ENCODE peak calls at places on chromosome 12, in four cellular contexts. H is A549, I is HepG2, W is K562. Y is an unnamed sample.

GRCh38 chr12:86948851-86949250 is 692.7 kb upstream of the MGAT4C start:
- DNase-seq in I (no peak), H (no peak), W (no peak), Y (no peak)

GRCh38 chr12:91178139-91178561 is 4.5 kb downstream of the DCN start:
- DNase-seq in H (peak), W (no peak), I (peak), Y (no peak)

GRCh38 chr12:120739821-120740613 is 14.4 kb downstream of the ACADS start:
- DNase-seq in W (no peak), H (no peak), I (no peak), Y (no peak)

GRCh38 chr12:117231750-117232149 is 41.5 kb upstream of the FBXO21 start:
- DNase-seq in H (peak), I (no peak), W (no peak), Y (peak)

GRCh38 chr12:75977952-75978671 is 53.5 kb downstream of the PHLDA1 start:
- DNase-seq in H (peak), W (peak), I (peak), Y (no peak)

GRCh38 chr12:5437122-5437521 is 5.2 kb downstream of the NTF3 start:
- DNase-seq in H (no peak), I (no peak), W (no peak), Y (no peak)

GRCh38 chr12:94262228-94263010 is 114.0 kb downstream of the PLXNC1 start:
- DNase-seq in W (peak), H (peak), I (no peak), Y (no peak)

GRCh38 chr12:131833896-131834641 is 5.9 kb downstream of the MMP17 start:
- DNase-seq in H (peak), I (no peak), W (peak), Y (peak)

GRCh38 chr12:66960704-66961690 is 282.1 kb upstream of the GRIP1 start:
- DNase-seq in W (no peak), H (no peak), I (no peak), Y (no peak)

GRCh38 chr12:464484-465267 is 4.9 kb downstream of the B4GALNT3 start:
- DNase-seq in H (no peak), W (no peak), I (no peak), Y (no peak)

GRCh38 chr12:104973250-104973649 is 12.9 kb upstream of the NOPCHAP1 start:
- DNase-seq in W (no peak), H (no peak), I (no peak), Y (no peak)

GRCh38 chr12:107395817-107396216 is 289.8 kb upstream of the PWP1 start:
- DNase-seq in H (peak), I (no peak), W (no peak), Y (no peak)

GRCh38 chr12:104521731-104522130 is 65.0 kb downstream of the CHST11 start:
- DNase-seq in W (no peak), H (no peak), I (no peak), Y (no peak)

GRCh38 chr12:48750769-48751356 is 34.4 kb upstream of the CCNT1 start:
- DNase-seq in H (no peak), I (no peak), W (no peak), Y (no peak)

GRCh38 chr12:28189774-28190320 is 409 bp upstream of the CCDC91 start:
- DNase-seq in H (no peak), I (no peak), W (no peak), Y (no peak)

GRCh38 chr12:58812229-58812628 is 108.1 kb downstream of the LRIG3 start:
- DNase-seq in H (no peak), W (no peak), I (no peak), Y (no peak)

GRCh38 chr12:61902403-61902802 is 357.8 kb upstream of the USP15 start:
- DNase-seq in H (no peak), W (no peak), I (no peak), Y (no peak)

GRCh38 chr12:31658743-31659086 is 773 bp upstream of the ETFBKMT start:
- DNase-seq in W (no peak), H (no peak), I (no peak), Y (no peak)

GRCh38 chr12:98653866-98654493 is 8.9 kb downstream of the APAF1 start:
- DNase-seq in I (peak), W (peak), H (peak), Y (no peak)

GRCh38 chr12:130087222-130087621 is 75.0 kb upstream of the FZD10 start:
- DNase-seq in I (no peak), H (no peak), W (no peak), Y (no peak)

GRCh38 chr12:93783827-93784226 is 106.7 kb downstream of the CRADD start:
- DNase-seq in H (no peak), I (no peak), W (no peak), Y (no peak)

GRCh38 chr12:104478396-104479140 is 21.8 kb downstream of the CHST11 start:
- DNase-seq in H (no peak), I (no peak), W (no peak), Y (no peak)

GRCh38 chr12:126343352-126343751 is 1278.1 kb downstream of the AACS start:
- DNase-seq in H (no peak), I (no peak), W (no peak), Y (no peak)

GRCh38 chr12:9033244-9033887 is 44.0 kb downstream of the KLRG1 start:
- DNase-seq in I (peak), W (no peak), H (no peak), Y (no peak)

GRCh38 chr12:13229504-13229903 is 33.0 kb downstream of the EMP1 start:
- DNase-seq in H (peak), W (no peak), I (no peak), Y (no peak)

GRCh38 chr12:12718853-12719252 is 1.7 kb downstream of the CDKN1B start:
- DNase-seq in H (peak), W (no peak), I (no peak), Y (no peak)

GRCh38 chr12:11755311-11755930 is 105.9 kb downstream of the ETV6 start:
- DNase-seq in W (no peak), H (no peak), I (no peak), Y (no peak)

GRCh38 chr12:107184359-107184980 is 91.1 kb upstream of the CRY1 start:
- DNase-seq in W (no peak), H (no peak), I (no peak), Y (no peak)

GRCh38 chr12:56836800-56837663 is 73.9 kb downstream of the HSD17B6 start:
- DNase-seq in W (no peak), I (no peak), H (peak), Y (no peak)

GRCh38 chr12:32891956-32892355 is 4.6 kb downstream of the PKP2 start:
- DNase-seq in I (peak), W (no peak), H (peak), Y (no peak)

GRCh38 chr12:26130728-26131127 is 5.9 kb upstream of the BHLHE41 start:
- DNase-seq in H (no peak), I (no peak), W (no peak), Y (no peak)

GRCh38 chr12:122834921-122835692 is at the start of gene HIP1R:
- DNase-seq in W (peak), H (peak), I (no peak), Y (no peak)

GRCh38 chr12:122834229-122834920 is 882 bp upstream of the HIP1R start:
- DNase-seq in H (peak), I (peak), W (no peak), Y (no peak)

GRCh38 chr12:122835693-122836026 is 403 bp downstream of the HIP1R start:
- DNase-seq in I (no peak), H (no peak), W (peak), Y (peak)

GRCh38 chr12:122837306-122838265 is 2.3 kb downstream of the HIP1R start:
- DNase-seq in H (no peak), I (peak), W (no peak), Y (no peak)

GRCh38 chr12:122836027-122836921 is 1.0 kb downstream of the HIP1R start:
- DNase-seq in H (no peak), W (peak), I (peak), Y (peak)
- TF ChIP-seq RNF2 in H (no peak), W (no peak), I (no peak), Y (no peak)

DNA sequence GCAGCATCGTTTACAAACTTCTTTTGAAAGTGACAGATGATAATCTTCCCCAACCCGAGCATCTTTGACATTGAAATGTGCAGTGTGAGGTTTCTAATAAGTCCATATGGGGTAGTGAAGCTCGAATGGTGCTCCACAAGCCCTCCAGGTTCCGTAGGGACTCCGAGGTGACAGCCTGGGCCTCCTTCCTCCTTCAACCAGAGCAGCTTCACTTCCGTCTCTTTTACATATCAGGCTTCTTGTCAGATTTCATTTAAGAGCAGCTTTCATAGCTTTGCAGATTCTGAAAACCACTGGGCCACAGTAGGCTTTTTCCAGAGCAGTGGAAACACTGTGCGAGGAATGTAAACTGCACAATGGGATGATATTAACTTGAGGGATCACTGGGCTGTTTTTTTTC is 103.6 kb upstream of the CPM start:
- DNase-seq in H (no peak), W (no peak), I (no peak), Y (no peak)
- TF ChIP-seq RNF2 in H (no peak), W (no peak), I (no peak), Y (no peak)

DNA sequence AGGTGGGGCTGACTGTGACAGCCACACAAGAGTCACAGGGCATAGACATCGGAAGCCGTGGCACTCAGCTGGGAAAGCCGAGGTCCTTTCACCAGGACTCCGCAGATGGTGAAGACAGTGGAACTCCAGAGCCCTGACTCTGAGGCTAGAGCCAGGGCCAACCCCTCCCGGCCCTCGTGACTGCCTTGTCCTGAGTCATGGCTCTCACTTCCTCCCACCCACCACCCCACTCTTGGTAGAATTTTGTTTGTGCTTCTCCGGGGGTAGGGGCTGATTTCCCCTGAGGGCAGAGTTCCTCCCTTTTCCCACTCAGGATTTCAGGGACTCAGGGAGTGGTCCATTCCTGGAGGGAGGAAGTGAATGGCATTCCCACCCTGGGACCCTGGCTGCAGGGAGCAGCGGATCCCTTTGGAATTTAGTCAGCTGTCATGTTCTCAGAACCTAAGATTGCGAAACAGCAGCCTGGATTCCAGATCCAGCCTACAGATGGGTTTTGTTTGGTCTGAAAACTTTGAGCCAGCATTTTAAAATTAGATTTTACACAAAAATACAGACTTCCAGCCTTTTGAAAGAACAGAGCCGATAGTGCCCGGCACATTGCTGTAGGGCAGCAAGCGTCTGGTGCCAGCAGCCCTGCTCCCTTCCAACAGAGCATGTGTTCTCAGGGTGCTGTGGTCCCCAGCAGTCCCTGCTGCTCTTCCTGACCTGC is 50.7 kb downstream of the TPCN1 start:
- DNase-seq in H (no peak), W (peak), I (peak), Y (no peak)
- TF ChIP-seq RNF2 in H (no peak), W (no peak), I (no peak), Y (no peak)

GRCh38 chr12:119208626-119209061 is 29.9 kb downstream of the HSPB8 start:
- DNase-seq in I (peak), W (no peak), H (peak), Y (no peak)
- TF ChIP-seq RNF2 in I (no peak), W (no peak), H (no peak), Y (no peak)

GRCh38 chr12:2244013-2244861 is 191.4 kb downstream of the CACNA1C start:
- DNase-seq in W (no peak), H (no peak), I (peak), Y (no peak)
- TF ChIP-seq RNF2 in W (no peak), H (no peak), I (peak), Y (no peak)

GRCh38 chr12:89172224-89172623 is 180.1 kb downstream of the DUSP6 start:
- DNase-seq in I (no peak), W (no peak), H (no peak), Y (no peak)

GRCh38 chr12:89167986-89168385 is 184.3 kb downstream of the DUSP6 start:
- DNase-seq in H (no peak), I (no peak), W (no peak), Y (no peak)

GRCh38 chr12:89177802-89178201 is 174.5 kb downstream of the DUSP6 start:
- DNase-seq in H (no peak), W (no peak), I (no peak), Y (no peak)

GRCh38 chr12:89173096-89173495 is 179.2 kb downstream of the DUSP6 start:
- DNase-seq in I (no peak), W (no peak), H (no peak), Y (no peak)
- TF ChIP-seq RNF2 in I (no peak), W (no peak), H (no peak), Y (no peak)

DNA sequence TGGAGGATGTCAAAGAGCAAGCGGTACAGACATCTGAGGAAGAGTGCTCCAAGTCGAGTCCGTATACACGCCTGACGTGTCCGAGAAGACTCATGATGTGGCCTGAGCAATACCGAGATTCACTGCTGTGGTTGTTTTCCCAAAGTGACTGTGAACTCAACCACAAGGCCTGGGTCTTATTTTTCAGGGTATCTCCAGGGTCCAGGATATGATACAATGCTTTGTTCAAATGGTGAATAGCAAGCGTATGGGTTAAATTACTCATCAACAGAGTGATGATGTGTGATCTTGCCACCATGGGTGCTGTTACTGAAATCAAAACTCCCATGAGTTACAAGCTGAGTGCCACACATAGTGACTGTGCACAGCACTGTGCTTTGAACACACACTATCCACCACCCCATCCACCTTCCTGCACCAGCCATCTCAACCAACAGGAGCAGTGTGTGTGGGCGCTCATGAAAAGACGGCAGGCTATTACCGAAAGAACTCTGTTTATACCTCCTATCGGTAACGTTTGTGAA is 109.6 kb downstream of the BCAT1 start:
- DNase-seq in I (no peak), W (no peak), H (no peak), Y (no peak)
- TF ChIP-seq RNF2 in I (no peak), W (no peak), H (no peak), Y (no peak)

GRCh38 chr12:20646239-20646827 is 48.8 kb upstream of the SLCO1C1 start:
- DNase-seq in I (peak), W (no peak), H (peak), Y (no peak)
- TF ChIP-seq RNF2 in I (no peak), W (no peak), H (no peak), Y (no peak)

GRCh38 chr12:108729612-108730336 is 1.5 kb downstream of the CORO1C start:
- DNase-seq in I (peak), H (no peak), W (no peak), Y (no peak)
- TF ChIP-seq RNF2 in I (no peak), H (no peak), W (no peak), Y (no peak)

Y was measured in H1.